ENCODE peak calls at places on chromosomes 12 and 14, in nine cellular contexts. I, N, V, W, F, B, L, R and U are unnamed samples.

GRCh38 chr12:106022568-106023012 is 116.2 kb downstream of the NUAK1 start:
- DNase-seq in N (no peak), R (no peak), W (no peak), L (no peak), V (no peak), B (no peak), I (no peak), F (no peak), U (no peak)

GRCh38 chr14:89171168-89171567 is 245.9 kb downstream of the FOXN3 start:
- DNase-seq in V (no peak), L (no peak), I (peak; percentile 71), N (no peak), W (no peak), B (peak; percentile 41), R (no peak), F (no peak), U (no peak)

GRCh38 chr12:27183342-27183741 is 60.7 kb upstream of the STK38L start:
- DNase-seq in R (no peak), B (no peak), I (no peak), W (no peak), L (no peak), V (no peak), N (no peak), F (no peak), U (no peak)

GRCh38 chr12:56487448-56488040 is 417 bp downstream of the GLS2 start:
- DNase-seq in I (peak; percentile 13), B (no peak), R (no peak), W (peak; percentile 52), F (no peak), V (no peak), L (peak; percentile 30), N (no peak), U (no peak)

GRCh38 chr12:92363295-92364146 is 217.9 kb upstream of the BTG1 start:
- DNase-seq in N (peak; percentile 6), W (no peak), B (peak; percentile 53), F (peak; percentile 56), V (peak; percentile 38), L (peak; percentile 21), R (peak; percentile 34), I (peak; percentile 26), U (no peak)

GRCh38 chr12:103688659-103689058 is 101.6 kb downstream of the STAB2 start:
- DNase-seq in W (no peak), V (no peak), I (no peak), R (no peak), B (no peak), L (no peak), N (no peak), F (no peak), U (no peak)

GRCh38 chr14:78933948-78934524 is 763.9 kb downstream of the NRXN3 start:
- DNase-seq in V (no peak), F (no peak), R (no peak), B (peak; percentile 34), I (peak; percentile 60), L (no peak), N (no peak), W (no peak), U (no peak)

GRCh38 chr12:76010732-76011458 is 20.7 kb downstream of the PHLDA1 start:
- DNase-seq in I (peak; percentile 40), B (peak; percentile 58), L (no peak), N (no peak), V (no peak), R (no peak), F (no peak), W (no peak), U (no peak)

GRCh38 chr12:14187966-14188365 is 177.5 kb upstream of the ATF7IP start:
- DNase-seq in F (no peak), N (no peak), I (no peak), L (no peak), B (no peak), V (no peak), R (no peak), W (no peak), U (no peak)

GRCh38 chr14:75341639-75342038 is 63.0 kb downstream of the FOS start:
- DNase-seq in V (no peak), B (no peak), L (no peak), F (no peak), R (no peak), W (no peak), N (no peak), I (peak; percentile 35), U (no peak)

GRCh38 chr14:55129428-55130193 is 559 bp downstream of the LGALS3 start:
- DNase-seq in V (peak; percentile 61), F (peak; percentile 34), B (peak; percentile 71), L (peak; percentile 17), W (peak; percentile 70), R (peak; percentile 21), N (peak; percentile 52), I (peak; percentile 73), U (peak; percentile 46)

GRCh38 chr14:90815567-90815816 is 738 bp downstream of the TTC7B start:
- DNase-seq in V (no peak), F (no peak), B (no peak), I (no peak), R (no peak), N (no peak), W (no peak), L (no peak), U (no peak)